ENCODE peak calls at places on chromosome 3, in six cellular contexts. G is sigmoid colon, E is stomach, X is esophagus squamous epithelium, R is K562, C is spleen. H is an unnamed sample.

GRCh38 chr3:168884353-168884903 is 779.1 kb downstream of the MECOM start:
- DNase-seq in E (peak; percentile 50), G (no peak), C (no peak), X (no peak), R (no peak), H (peak; percentile 29)

GRCh38 chr3:21795152-21795837 is 44.3 kb upstream of the ZNF385D start:
- DNase-seq in G (no peak), C (no peak), R (no peak), E (no peak), X (no peak), H (no peak)

GRCh38 chr3:59502806-59503205 is 453.0 kb upstream of the CFAP20DC start:
- DNase-seq in G (no peak), R (no peak), E (no peak), C (no peak), X (no peak), H (no peak)

GRCh38 chr3:124582196-124582595 is 148.1 kb upstream of the UMPS start:
- DNase-seq in X (no peak), E (no peak), G (no peak), R (no peak), C (no peak), H (no peak)

GRCh38 chr3:193857996-193858395 is 265.0 kb downstream of the OPA1 start:
- DNase-seq in R (no peak), X (no peak), E (no peak), C (no peak), G (peak; percentile 71), H (no peak)

GRCh38 chr3:61805510-61806080 is 244.2 kb downstream of the PTPRG start:
- DNase-seq in C (no peak), G (no peak), X (no peak), R (no peak), E (no peak), H (no peak)

GRCh38 chr3:36714343-36714742 is 50.0 kb downstream of the DCLK3 start:
- DNase-seq in G (no peak), E (no peak), C (no peak), X (no peak), R (no peak), H (no peak)

GRCh38 chr3:45473841-45474240 is 85.5 kb downstream of the LARS2 start:
- DNase-seq in C (no peak), X (no peak), G (peak; percentile 71), R (no peak), E (no peak), H (peak; percentile 42)

GRCh38 chr3:98343647-98344507 is 9.8 kb upstream of the OR5K4 start:
- DNase-seq in X (no peak), E (no peak), G (no peak), C (no peak), R (peak; percentile 19), H (no peak)

GRCh38 chr3:66468016-66468735 is 32.6 kb downstream of the LRIG1 start:
- DNase-seq in R (no peak), C (no peak), X (no peak), E (no peak), G (no peak), H (no peak)

GRCh38 chr3:155465664-155466063 is 172.2 kb upstream of the STRIT1 start:
- DNase-seq in G (no peak), E (no peak), R (no peak), X (no peak), C (no peak), H (no peak)
- TF ChIP-seq CTCF in G (no peak), E (no peak), R (no peak), X (no peak), C (no peak), H (no peak)

GRCh38 chr3:104909188-104909587 is 457.5 kb upstream of the ALCAM start:
- DNase-seq in C (no peak), X (no peak), R (no peak), G (no peak), E (no peak), H (no peak)
- TF ChIP-seq POLR2A in C (no peak), X (no peak), R (no peak), G (no peak), E (no peak), H (no peak)

GRCh38 chr3:48416091-48416505 is 13.8 kb downstream of the PLXNB1 start:
- DNase-seq in R (no peak), X (no peak), E (no peak), C (peak; percentile 36), G (no peak), H (no peak)

GRCh38 chr3:48413611-48414010 is 16.3 kb downstream of the PLXNB1 start:
- DNase-seq in G (peak; percentile 46), C (peak; percentile 64), X (no peak), R (no peak), E (no peak), H (no peak)

GRCh38 chr3:48414376-48415250 is 15.3 kb downstream of the PLXNB1 start:
- DNase-seq in E (no peak), G (peak; percentile 81), X (no peak), R (no peak), C (peak; percentile 50), H (no peak)

GRCh38 chr3:48416546-48416945 is 13.3 kb downstream of the PLXNB1 start:
- DNase-seq in E (no peak), R (no peak), G (no peak), C (peak; percentile 6), X (no peak), H (no peak)

DNA sequence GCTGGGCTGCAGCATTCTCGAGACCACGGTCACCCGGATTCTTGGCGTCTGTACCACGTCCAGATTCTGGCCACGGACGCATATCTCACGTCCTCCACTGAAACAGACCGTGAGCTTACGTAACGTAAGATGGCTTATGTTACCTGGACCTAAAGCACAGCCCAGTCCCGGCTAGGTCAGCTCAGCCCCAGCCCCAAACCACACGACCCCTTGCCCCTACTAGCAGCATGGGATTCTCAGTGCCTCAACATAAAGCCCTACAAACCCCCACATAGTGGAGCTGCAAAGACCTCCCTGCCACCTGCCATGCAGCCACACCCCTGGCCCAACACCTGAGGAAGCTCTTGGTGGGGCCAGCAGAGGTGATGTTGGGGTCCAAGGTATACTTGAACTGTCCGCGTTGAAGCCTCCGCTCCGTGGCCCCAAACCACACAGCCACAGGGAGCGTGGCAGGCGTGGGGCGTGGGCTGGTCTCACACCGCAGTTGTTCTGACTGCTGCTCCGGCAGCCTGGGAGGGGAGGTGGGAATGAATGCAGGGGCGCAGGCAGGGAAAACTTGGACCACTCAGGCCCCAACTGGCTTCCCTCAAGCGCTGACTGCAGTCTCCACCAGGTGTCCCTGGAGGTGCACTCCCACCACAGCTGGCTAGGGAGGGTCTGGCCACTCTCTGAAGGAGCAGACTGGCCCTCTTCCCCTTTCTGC is 14.5 kb downstream of the PLXNB1 start:
- DNase-seq in R (no peak), X (no peak), E (no peak), G (peak; percentile 54), C (peak; percentile 51), H (no peak)
- TF ChIP-seq CTCF in R (peak; percentile 17), X (no peak), E (no peak), G (no peak), C (no peak), H (no peak)

GRCh38 chr3:152269423-152270144 is 855 bp downstream of the MBNL1 start:
- DNase-seq in G (peak; percentile 91), R (no peak), C (peak; percentile 74), E (peak; percentile 28), X (no peak), H (peak; percentile 85)

GRCh38 chr3:152267319-152267689 is 1.4 kb upstream of the MBNL1 start:
- DNase-seq in X (no peak), E (no peak), C (no peak), G (no peak), R (no peak), H (no peak)

GRCh38 chr3:152270145-152270870 is 1.6 kb downstream of the MBNL1 start:
- DNase-seq in C (no peak), X (no peak), G (no peak), R (no peak), E (no peak), H (no peak)

GRCh38 chr3:152267831-152268500 is 763 bp upstream of the MBNL1 start:
- DNase-seq in X (no peak), R (no peak), E (no peak), G (no peak), C (no peak), H (no peak)

GRCh38 chr3:152268501-152269422 is at the start of gene MBNL1:
- DNase-seq in C (peak; percentile 96), X (peak; percentile 56), R (peak; percentile 70), E (peak; percentile 84), G (peak; percentile 91), H (peak; percentile 82)
- TF ChIP-seq POLR2A in C (peak; percentile 64), X (peak; percentile 62), R (peak; percentile 93), E (no peak), G (peak; percentile 55), H (no peak)

H was measured in uterus.